ENCODE peak calls at places on chromosomes 12 and 14, in four cellular contexts. One of them, this sample, is unnamed.

GRCh38 chr14:71203306-71203705 is 296.0 kb downstream of the PCNX1 start:
- DNase-seq in progenitor cell of endocrine pancreas: no peak
- DNase-seq in nephron progenitor cell: no peak
- DNase-seq in brain microvascular endothelial cell: no peak
- DNase-seq in this sample: no peak

GRCh38 chr12:116037941-116038837 is 239.3 kb downstream of the MED13L start:
- DNase-seq in brain microvascular endothelial cell: no peak
- DNase-seq in progenitor cell of endocrine pancreas: no peak
- DNase-seq in nephron progenitor cell: no peak
- DNase-seq in this sample: no peak

GRCh38 chr14:99724196-99724891 is 40.2 kb downstream of the CYP46A1 start:
- DNase-seq in brain microvascular endothelial cell: no peak
- DNase-seq in nephron progenitor cell: no peak
- DNase-seq in progenitor cell of endocrine pancreas: no peak
- DNase-seq in this sample: no peak

GRCh38 chr14:73751157-73751691 is 37.0 kb upstream of the PNMA1 start:
- DNase-seq in nephron progenitor cell: no peak
- DNase-seq in brain microvascular endothelial cell: no peak
- DNase-seq in progenitor cell of endocrine pancreas: no peak
- DNase-seq in this sample: no peak

GRCh38 chr14:68645371-68645770 is 147.5 kb downstream of the ZFP36L1 start:
- DNase-seq in nephron progenitor cell: no peak
- DNase-seq in brain microvascular endothelial cell: no peak
- DNase-seq in progenitor cell of endocrine pancreas: no peak
- DNase-seq in this sample: no peak

GRCh38 chr12:85016423-85016822 is 19.7 kb downstream of the TSPAN19 start:
- DNase-seq in nephron progenitor cell: no peak
- DNase-seq in brain microvascular endothelial cell: peak
- DNase-seq in progenitor cell of endocrine pancreas: no peak
- DNase-seq in this sample: no peak

GRCh38 chr12:70283232-70283631 is 40.0 kb downstream of the CNOT2 start:
- DNase-seq in progenitor cell of endocrine pancreas: no peak
- DNase-seq in brain microvascular endothelial cell: no peak
- DNase-seq in nephron progenitor cell: no peak
- DNase-seq in this sample: no peak

GRCh38 chr12:21502164-21502496 is 541 bp downstream of the GOLT1B start:
- DNase-seq in nephron progenitor cell: no peak
- DNase-seq in brain microvascular endothelial cell: peak
- DNase-seq in progenitor cell of endocrine pancreas: no peak
- DNase-seq in this sample: no peak

GRCh38 chr12:124026755-124027745 is 54.0 kb downstream of the ZNF664 start:
- DNase-seq in progenitor cell of endocrine pancreas: no peak
- DNase-seq in nephron progenitor cell: no peak
- DNase-seq in brain microvascular endothelial cell: peak
- DNase-seq in this sample: no peak

GRCh38 chr12:96336489-96336888 is 63.8 kb downstream of the CDK17 start:
- DNase-seq in progenitor cell of endocrine pancreas: no peak
- DNase-seq in brain microvascular endothelial cell: no peak
- DNase-seq in nephron progenitor cell: no peak
- DNase-seq in this sample: no peak

GRCh38 chr14:100328495-100329163 is 5.5 kb downstream of the SLC25A47 start:
- DNase-seq in progenitor cell of endocrine pancreas: no peak
- DNase-seq in brain microvascular endothelial cell: no peak
- DNase-seq in nephron progenitor cell: no peak
- DNase-seq in this sample: no peak

GRCh38 chr12:104652910-104653309 is 196.2 kb downstream of the CHST11 start:
- DNase-seq in nephron progenitor cell: no peak
- DNase-seq in brain microvascular endothelial cell: no peak
- DNase-seq in progenitor cell of endocrine pancreas: no peak
- DNase-seq in this sample: no peak

GRCh38 chr14:33950320-33951182 is at the start of gene EGLN3:
- DNase-seq in nephron progenitor cell: peak
- DNase-seq in brain microvascular endothelial cell: peak
- DNase-seq in progenitor cell of endocrine pancreas: peak
- DNase-seq in this sample: peak

GRCh38 chr14:61561144-61561543 is 134.2 kb upstream of the HIF1A start:
- DNase-seq in brain microvascular endothelial cell: peak
- DNase-seq in progenitor cell of endocrine pancreas: no peak
- DNase-seq in nephron progenitor cell: no peak
- DNase-seq in this sample: no peak

GRCh38 chr14:51462706-51463105 is 189.0 kb upstream of the FRMD6 start:
- DNase-seq in progenitor cell of endocrine pancreas: no peak
- DNase-seq in brain microvascular endothelial cell: no peak
- DNase-seq in nephron progenitor cell: no peak
- DNase-seq in this sample: no peak

GRCh38 chr12:459430-460258 is at the start of gene B4GALNT3:
- DNase-seq in progenitor cell of endocrine pancreas: peak
- DNase-seq in nephron progenitor cell: peak
- DNase-seq in brain microvascular endothelial cell: no peak
- DNase-seq in this sample: no peak

GRCh38 chr12:7019043-7019569 is 830 bp upstream of the LPCAT3 start:
- DNase-seq in brain microvascular endothelial cell: no peak
- DNase-seq in nephron progenitor cell: no peak
- DNase-seq in progenitor cell of endocrine pancreas: no peak
- DNase-seq in this sample: no peak

GRCh38 chr12:93229494-93230310 is 148.0 kb upstream of the NUDT4 start:
- DNase-seq in brain microvascular endothelial cell: peak
- DNase-seq in progenitor cell of endocrine pancreas: no peak
- DNase-seq in nephron progenitor cell: no peak
- DNase-seq in this sample: no peak

GRCh38 chr12:86647800-86648199 is 391.6 kb upstream of the MGAT4C start:
- DNase-seq in brain microvascular endothelial cell: no peak
- DNase-seq in progenitor cell of endocrine pancreas: no peak
- DNase-seq in nephron progenitor cell: no peak
- DNase-seq in this sample: no peak

GRCh38 chr12:132178801-132179401 is 34.6 kb downstream of the NOC4L start:
- DNase-seq in brain microvascular endothelial cell: no peak
- DNase-seq in progenitor cell of endocrine pancreas: no peak
- DNase-seq in nephron progenitor cell: no peak
- DNase-seq in this sample: no peak

GRCh38 chr14:32378284-32378683 is 49.2 kb downstream of the AKAP6 start:
- DNase-seq in progenitor cell of endocrine pancreas: no peak
- DNase-seq in brain microvascular endothelial cell: no peak
- DNase-seq in nephron progenitor cell: no peak
- DNase-seq in this sample: no peak

GRCh38 chr12:90621927-90622326 is 333.0 kb downstream of the CCER1 start:
- DNase-seq in progenitor cell of endocrine pancreas: no peak
- DNase-seq in nephron progenitor cell: no peak
- DNase-seq in brain microvascular endothelial cell: peak
- DNase-seq in this sample: no peak

GRCh38 chr12:28993720-28994119 is 155.4 kb upstream of the FAR2 start:
- DNase-seq in brain microvascular endothelial cell: no peak
- DNase-seq in nephron progenitor cell: no peak
- DNase-seq in progenitor cell of endocrine pancreas: no peak
- DNase-seq in this sample: no peak

GRCh38 chr12:132413931-132414588 is 75.9 kb upstream of the FBRSL1 start:
- DNase-seq in progenitor cell of endocrine pancreas: peak
- DNase-seq in brain microvascular endothelial cell: no peak
- DNase-seq in nephron progenitor cell: peak
- DNase-seq in this sample: no peak

GRCh38 chr14:22822017-22822618 is 6.9 kb upstream of the SLC7A7 start:
- DNase-seq in nephron progenitor cell: peak
- DNase-seq in brain microvascular endothelial cell: no peak
- DNase-seq in progenitor cell of endocrine pancreas: peak
- DNase-seq in this sample: no peak

GRCh38 chr14:67940894-67941455 is 121.4 kb downstream of the RAD51B start:
- DNase-seq in nephron progenitor cell: no peak
- DNase-seq in progenitor cell of endocrine pancreas: no peak
- DNase-seq in brain microvascular endothelial cell: peak
- DNase-seq in this sample: no peak

GRCh38 chr14:96802963-96803362 is 5.8 kb downstream of the VRK1 start:
- DNase-seq in brain microvascular endothelial cell: no peak
- DNase-seq in progenitor cell of endocrine pancreas: no peak
- DNase-seq in nephron progenitor cell: no peak
- DNase-seq in this sample: no peak

GRCh38 chr14:105065280-105066228 is at the start of gene GPR132:
- DNase-seq in nephron progenitor cell: no peak
- DNase-seq in brain microvascular endothelial cell: no peak
- DNase-seq in progenitor cell of endocrine pancreas: no peak
- DNase-seq in this sample: no peak

GRCh38 chr14:90755661-90756304 is 60.4 kb downstream of the TTC7B start:
- DNase-seq in progenitor cell of endocrine pancreas: no peak
- DNase-seq in nephron progenitor cell: no peak
- DNase-seq in brain microvascular endothelial cell: no peak
- DNase-seq in this sample: peak

GRCh38 chr12:67818379-67819001 is 169.9 kb downstream of the DYRK2 start:
- DNase-seq in nephron progenitor cell: no peak
- DNase-seq in brain microvascular endothelial cell: no peak
- DNase-seq in progenitor cell of endocrine pancreas: no peak
- DNase-seq in this sample: no peak

GRCh38 chr14:97888331-97888730 is 1091.1 kb downstream of the VRK1 start:
- DNase-seq in brain microvascular endothelial cell: no peak
- DNase-seq in nephron progenitor cell: no peak
- DNase-seq in progenitor cell of endocrine pancreas: no peak
- DNase-seq in this sample: no peak

GRCh38 chr14:101182476-101182875 is 279.0 kb upstream of the RTL1 start:
- DNase-seq in nephron progenitor cell: no peak
- DNase-seq in brain microvascular endothelial cell: no peak
- DNase-seq in progenitor cell of endocrine pancreas: no peak
- DNase-seq in this sample: no peak

GRCh38 chr12:5493018-5493417 is 61.1 kb downstream of the NTF3 start:
- DNase-seq in progenitor cell of endocrine pancreas: no peak
- DNase-seq in brain microvascular endothelial cell: no peak
- DNase-seq in nephron progenitor cell: no peak
- DNase-seq in this sample: no peak
- TF ChIP-seq CTCF in progenitor cell of endocrine pancreas: no peak
- TF ChIP-seq CTCF in brain microvascular endothelial cell: no peak
- TF ChIP-seq CTCF in nephron progenitor cell: peak
- TF ChIP-seq CTCF in this sample: no peak

DNA sequence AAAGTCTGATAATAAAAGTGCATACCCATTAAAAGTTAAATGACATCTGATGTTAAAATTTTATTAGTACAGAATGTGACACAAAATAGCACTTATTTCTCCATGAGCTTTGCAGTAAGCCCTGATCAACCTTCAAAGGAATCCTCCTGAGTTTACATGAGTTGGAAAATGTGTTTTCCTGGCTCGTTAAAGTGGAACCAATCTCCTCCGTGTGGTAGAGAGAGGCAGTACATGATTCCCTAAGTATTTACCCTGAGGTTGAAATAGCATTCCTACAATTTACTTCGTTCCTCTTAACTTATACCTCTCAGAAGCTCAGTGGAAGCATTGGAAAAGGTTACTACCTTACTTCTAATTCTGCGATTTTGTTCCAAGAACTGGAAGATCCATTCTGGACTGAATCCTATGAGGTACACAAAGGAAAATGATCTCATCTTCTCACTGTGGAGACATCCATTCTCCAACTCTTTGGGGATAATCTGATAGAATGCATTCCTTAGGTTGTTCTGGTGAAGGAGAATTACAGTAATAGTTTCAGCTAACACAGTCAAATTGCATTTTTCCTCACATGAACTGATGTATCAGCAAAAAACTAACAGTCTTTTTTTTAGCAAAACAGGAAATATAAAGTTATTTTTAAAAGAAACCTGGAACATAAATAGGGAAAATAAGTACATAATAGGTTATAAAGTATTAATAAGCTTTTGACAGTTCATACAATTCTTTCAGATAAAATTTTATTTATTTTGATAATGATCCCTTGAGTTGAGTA is 475.6 kb downstream of the PDZRN4 start:
- DNase-seq in brain microvascular endothelial cell: no peak
- DNase-seq in progenitor cell of endocrine pancreas: no peak
- DNase-seq in nephron progenitor cell: no peak
- DNase-seq in this sample: no peak
- TF ChIP-seq CTCF in brain microvascular endothelial cell: no peak
- TF ChIP-seq CTCF in progenitor cell of endocrine pancreas: peak
- TF ChIP-seq CTCF in nephron progenitor cell: peak
- TF ChIP-seq CTCF in this sample: peak

DNA sequence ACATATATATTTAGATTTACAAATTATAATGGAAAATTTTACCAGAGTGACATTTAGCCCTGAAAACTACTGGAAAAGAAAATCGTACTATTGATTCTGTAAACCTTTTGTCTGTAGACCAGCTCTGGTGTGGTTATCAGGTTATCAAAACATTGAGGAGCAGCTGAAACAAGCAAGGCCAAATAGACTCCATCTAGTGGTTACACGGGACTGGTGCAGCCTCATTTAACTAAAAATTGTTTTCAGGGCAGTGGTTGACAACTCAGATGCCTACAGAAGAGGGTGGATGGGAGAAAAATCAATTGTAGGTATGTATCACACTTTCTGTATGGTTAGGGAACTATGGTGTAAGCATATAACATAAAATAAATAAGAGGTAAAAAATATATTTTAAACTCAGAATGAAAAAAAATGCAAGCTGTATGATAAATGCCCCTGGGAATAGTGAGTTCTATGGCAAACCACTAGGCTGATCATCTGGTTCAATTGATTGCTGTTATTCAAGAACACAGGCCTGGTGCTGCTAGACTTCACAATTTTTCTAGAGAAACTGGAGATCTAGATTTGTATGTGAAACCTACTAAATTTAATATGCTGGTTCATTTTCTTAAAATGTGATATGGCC is 51.2 kb downstream of the ACSS3 start:
- DNase-seq in nephron progenitor cell: peak
- DNase-seq in progenitor cell of endocrine pancreas: no peak
- DNase-seq in brain microvascular endothelial cell: peak
- DNase-seq in this sample: no peak
- TF ChIP-seq CTCF in nephron progenitor cell: peak
- TF ChIP-seq CTCF in progenitor cell of endocrine pancreas: peak
- TF ChIP-seq CTCF in brain microvascular endothelial cell: peak
- TF ChIP-seq CTCF in this sample: peak

DNA sequence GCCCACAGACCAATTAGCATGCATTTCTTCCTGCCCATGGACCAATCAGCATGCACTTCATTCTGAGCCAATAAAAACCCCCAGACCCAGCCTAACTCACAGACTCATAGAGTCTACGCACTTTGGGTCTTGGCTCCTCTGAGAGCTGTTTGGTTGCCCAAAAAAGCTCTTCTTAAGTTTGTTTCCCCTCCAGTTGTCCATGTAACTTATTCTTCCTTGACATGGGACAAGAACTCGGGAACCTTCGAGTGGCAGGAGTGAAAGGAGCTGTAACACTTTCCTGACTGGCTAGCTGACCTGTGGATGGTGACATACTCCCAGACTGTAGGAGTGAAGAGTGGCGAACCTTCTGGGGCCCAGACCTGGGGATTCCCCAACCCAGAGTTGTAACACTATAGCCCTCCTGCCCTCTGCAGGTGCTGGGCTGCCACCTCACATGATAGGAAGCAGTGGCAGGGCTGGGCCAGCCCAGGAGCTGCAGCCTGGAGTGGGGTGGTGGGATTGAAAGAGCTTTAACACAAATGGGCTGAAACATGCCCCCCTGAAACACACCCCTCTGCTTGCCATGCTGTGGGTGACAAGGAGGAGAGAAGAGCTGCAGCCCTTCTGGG is 4.4 kb upstream of the BTBD7 start:
- DNase-seq in nephron progenitor cell: no peak
- DNase-seq in progenitor cell of endocrine pancreas: no peak
- DNase-seq in brain microvascular endothelial cell: no peak
- DNase-seq in this sample: no peak
- TF ChIP-seq CTCF in nephron progenitor cell: no peak
- TF ChIP-seq CTCF in progenitor cell of endocrine pancreas: no peak
- TF ChIP-seq CTCF in brain microvascular endothelial cell: no peak
- TF ChIP-seq CTCF in this sample: no peak

This sample was measured in osteocyte.